ENCODE peak calls at places on chromosomes 7 and 10, in six cellular contexts. F is K562, H is GM12878, P is HCT116, R is H1, K is HepG2. I is an unnamed sample.

GRCh38 chr7:91034459-91035368 is 229.5 kb upstream of the FZD1 start:
- DNase-seq in R (peak; percentile 74), P (peak; percentile 28), K (peak; percentile 8), F (peak; percentile 50), H (no peak), I (peak; percentile 50)

GRCh38 chr10:541041-541440 is 148.4 kb downstream of the DIP2C start:
- DNase-seq in K (no peak), P (no peak), F (no peak), H (no peak), R (no peak), I (no peak)

GRCh38 chr7:84647797-84648762 is 453.5 kb upstream of the SEMA3A start:
- DNase-seq in R (no peak), H (no peak), F (no peak), P (no peak), K (no peak), I (no peak)

GRCh38 chr7:140478361-140479061 is 794 bp downstream of the MKRN1 start:
- DNase-seq in P (no peak), R (peak; percentile 72), F (no peak), K (no peak), H (no peak), I (no peak)

GRCh38 chr7:37310322-37311080 is 138.2 kb downstream of the ELMO1 start:
- DNase-seq in F (no peak), H (no peak), K (no peak), P (no peak), R (no peak), I (no peak)

GRCh38 chr7:23470290-23471089 is at the start of gene IGF2BP3:
- DNase-seq in P (peak; percentile 97), R (peak; percentile 88), H (peak; percentile 87), F (peak; percentile 62), K (peak; percentile 91), I (peak; percentile 98)

GRCh38 chr7:16063691-16064090 is 357.6 kb downstream of the CRPPA start:
- DNase-seq in K (no peak), H (no peak), P (no peak), F (no peak), R (no peak), I (no peak)

GRCh38 chr10:132626761-132627735 is 89.5 kb downstream of the INPP5A start:
- DNase-seq in K (no peak), F (no peak), R (no peak), H (no peak), P (no peak), I (no peak)

GRCh38 chr7:132577206-132578049 is 1.2 kb upstream of the PLXNA4 start:
- DNase-seq in K (no peak), F (no peak), R (peak; percentile 75), H (no peak), P (no peak), I (peak; percentile 63)

GRCh38 chr7:93442478-93443224 is 131.9 kb downstream of the CALCR start:
- DNase-seq in H (no peak), K (peak; percentile 26), P (peak; percentile 34), F (peak; percentile 69), R (peak; percentile 81), I (peak; percentile 25)

GRCh38 chr10:90437452-90437851 is 420.4 kb downstream of the HTR7 start:
- DNase-seq in H (no peak), F (no peak), R (no peak), P (no peak), K (no peak), I (no peak)

GRCh38 chr10:112963835-112964234 is 13.8 kb downstream of the TCF7L2 start:
- DNase-seq in P (no peak), K (no peak), H (no peak), F (peak; percentile 11), R (no peak), I (no peak)

GRCh38 chr10:47038881-47039557 is 127.8 kb downstream of the PTPN20 start:
- DNase-seq in P (no peak), F (peak; percentile 61), H (no peak), K (no peak), R (no peak), I (no peak)

GRCh38 chr10:660980-661890 is 28.2 kb downstream of the DIP2C start:
- DNase-seq in F (no peak), P (no peak), H (no peak), K (peak; percentile 30), R (no peak), I (no peak)

GRCh38 chr10:116598326-116598725 is 7.6 kb downstream of the PNLIPRP1 start:
- DNase-seq in R (no peak), P (no peak), H (no peak), F (no peak), K (no peak), I (no peak)

GRCh38 chr10:11602919-11603523 is 8.4 kb downstream of the USP6NL start:
- DNase-seq in R (no peak), F (no peak), P (peak; percentile 18), K (peak; percentile 91), H (peak; percentile 67), I (no peak)

GRCh38 chr10:33052476-33052875 is 94.4 kb upstream of the ITGB1 start:
- DNase-seq in H (no peak), F (no peak), R (no peak), P (no peak), K (no peak), I (no peak)

GRCh38 chr10:72803119-72803505 is 90.4 kb upstream of the OIT3 start:
- DNase-seq in K (no peak), H (no peak), P (no peak), R (no peak), F (no peak), I (no peak)

GRCh38 chr7:42854521-42855118 is 57.2 kb downstream of the C7orf25 start:
- DNase-seq in P (no peak), F (no peak), H (no peak), R (no peak), K (no peak), I (no peak)

GRCh38 chr10:112229096-112229495 is 45.5 kb upstream of the GPAM start:
- DNase-seq in P (no peak), F (no peak), K (no peak), R (no peak), H (no peak), I (no peak)

GRCh38 chr7:151482883-151483699 is 36.6 kb downstream of the RHEB start:
- DNase-seq in K (no peak), F (no peak), H (no peak), P (no peak), R (no peak), I (no peak)

GRCh38 chr7:91656486-91657237 is 223.8 kb downstream of the MTERF1 start:
- DNase-seq in P (no peak), R (no peak), K (no peak), H (no peak), F (no peak), I (no peak)

GRCh38 chr7:148382585-148382984 is 208.0 kb upstream of the C7orf33 start:
- DNase-seq in K (no peak), H (no peak), F (no peak), P (no peak), R (peak; percentile 38), I (no peak)

GRCh38 chr10:125146791-125147604 is 13.4 kb downstream of the CTBP2 start:
- DNase-seq in P (no peak), H (no peak), K (no peak), F (no peak), R (no peak), I (no peak)

GRCh38 chr7:51613911-51614344 is 297.3 kb upstream of the COBL start:
- DNase-seq in R (no peak), H (no peak), F (no peak), K (no peak), P (no peak), I (no peak)

GRCh38 chr10:66378117-66378876 is 547.5 kb upstream of the LRRTM3 start:
- DNase-seq in R (no peak), F (no peak), P (no peak), H (no peak), K (no peak), I (no peak)

GRCh38 chr10:73873843-73874215 is 526 bp downstream of the CAMK2G start:
- DNase-seq in H (no peak), K (no peak), R (no peak), F (peak; percentile 84), P (no peak), I (no peak)

GRCh38 chr10:5442056-5442989 is 30.0 kb downstream of the NET1 start:
- DNase-seq in F (peak; percentile 29), P (peak; percentile 38), K (peak; percentile 43), H (no peak), R (no peak), I (no peak)

GRCh38 chr10:6009159-6009558 is 31.8 kb upstream of the IL15RA start:
- DNase-seq in K (no peak), R (no peak), F (no peak), H (no peak), P (no peak), I (no peak)

GRCh38 chr7:70719120-70719519 is 412.8 kb upstream of the GALNT17 start:
- DNase-seq in P (no peak), K (no peak), F (no peak), R (no peak), H (no peak), I (no peak)

GRCh38 chr7:128166603-128167315 is 74.3 kb upstream of the LEP start:
- DNase-seq in F (no peak), K (no peak), H (no peak), R (peak; percentile 81), P (no peak), I (no peak)
- TF ChIP-seq ZNF274 in F (no peak), K (no peak), H (no peak), R (no peak), P (no peak), I (no peak)

DNA sequence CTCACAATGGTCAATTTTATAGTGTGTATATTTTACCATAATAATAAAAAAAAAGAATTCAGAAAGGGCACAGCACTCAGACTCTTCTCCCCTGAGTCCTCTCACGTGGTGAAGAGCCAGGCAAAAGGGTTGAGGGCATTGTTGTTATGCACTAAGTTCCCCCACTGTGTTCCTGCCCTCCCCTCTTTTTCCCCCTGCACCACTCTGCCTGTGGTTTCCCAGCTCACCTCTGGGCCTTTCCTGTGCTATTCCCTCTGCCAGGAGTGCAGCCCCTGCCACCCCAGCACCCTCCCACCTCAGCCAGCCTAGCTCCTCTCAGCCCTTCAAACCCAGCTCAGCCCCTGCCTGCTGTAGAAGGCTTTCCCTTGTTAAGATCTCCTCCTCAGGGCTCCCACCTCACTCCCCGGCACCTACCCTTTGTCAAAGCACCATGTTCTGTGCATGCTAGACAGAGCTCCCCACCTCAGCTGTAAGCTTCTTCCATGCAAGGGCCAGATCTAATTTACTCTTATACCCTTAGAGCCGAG is 108.5 kb downstream of the KCNMA1 start:
- DNase-seq in H (no peak), R (no peak), K (no peak), F (no peak), P (no peak), I (no peak)
- TF ChIP-seq YY1 in H (no peak), R (no peak), K (no peak), F (no peak), P (no peak), I (no peak)

DNA sequence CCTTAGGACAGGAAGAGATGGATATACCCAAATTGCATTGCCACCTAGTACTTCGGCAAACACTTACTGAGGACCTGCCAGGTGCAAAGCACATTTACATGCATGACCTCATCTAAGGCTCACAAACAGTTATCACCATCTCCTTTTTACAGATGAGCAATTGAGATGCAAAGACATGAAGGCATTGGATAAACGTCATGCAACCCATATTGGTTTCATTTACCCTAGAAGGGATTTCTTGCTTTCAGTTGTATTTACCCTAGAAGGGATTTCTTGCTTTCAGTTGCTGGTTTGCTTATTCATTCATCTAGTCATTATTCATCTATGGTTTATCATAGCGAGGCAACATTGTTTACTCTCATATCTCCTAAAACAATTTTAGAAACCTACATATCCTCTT is 52.2 kb downstream of the STEAP1B start:
- DNase-seq in K (no peak), P (no peak), R (no peak), F (no peak), H (peak; percentile 88), I (no peak)
- TF ChIP-seq ZNF274 in K (no peak), P (no peak), R (no peak), F (no peak), H (no peak), I (no peak)

GRCh38 chr10:31961264-31961663 is 32.6 kb upstream of the ARHGAP12 start:
- DNase-seq in F (no peak), R (no peak), K (no peak), H (no peak), P (no peak), I (no peak)
- TF ChIP-seq YY1 in F (no peak), R (no peak), K (no peak), H (no peak), P (no peak), I (no peak)